ENCODE peak calls at places on chromosome 3, in eight cellular contexts. D is SJSA1; O is AG04449; A is memory B cell; Z is activated CD8-positive, alpha-beta T cell treated with anti-CD3 and anti-CD28 coated beads, Interleukin-2, amount 10 ng/mL, durations not matched to agents 7 days and 5 days; M is stimulated activated CD8-positive, alpha-beta memory T cell treated with anti-CD3 and anti-CD28 coated beads, Interleukin-2, amount 100 ng/mL, for 1 hour; Y is NCI-H510A treated with DMSO at 0.1 percent for 48 hours; J is upper lobe of right lung. T is an unnamed sample.

GRCh38 chr3:62421275-62421674 is 47.9 kb upstream of the FEZF2 start:
- DNase-seq in D (no peak), O (no peak), A (no peak), Z (no peak), M (no peak), Y (no peak), J (no peak), T (no peak)

GRCh38 chr3:141782386-141782932 is 19.3 kb downstream of the GRK7 start:
- DNase-seq in D (no peak), O (no peak), A (no peak), Z (no peak), M (no peak), Y (no peak), J (no peak), T (no peak)

GRCh38 chr3:171851685-171852084 is 8.5 kb downstream of the TMEM212 start:
- DNase-seq in D (no peak), O (no peak), A (no peak), Z (no peak), M (no peak), Y (no peak), J (no peak), T (no peak)

GRCh38 chr3:46998852-46999515 is 19.5 kb downstream of the NBEAL2 start:
- DNase-seq in D (no peak), O (no peak), A (no peak), Z (no peak), M (no peak), Y (no peak), J (peak), T (no peak)

GRCh38 chr3:57078366-57079220 is 18.1 kb downstream of the SPATA12 start:
- DNase-seq in D (peak), O (no peak), A (peak), Z (peak), M (no peak), Y (peak), J (peak), T (peak)

GRCh38 chr3:190265795-190266194 is 56.5 kb downstream of the CLDN1 start:
- DNase-seq in D (peak), O (peak), A (no peak), Z (no peak), M (no peak), Y (peak), J (no peak), T (no peak)

GRCh38 chr3:180306691-180307090 is 270.0 kb upstream of the PEX5L start:
- DNase-seq in D (no peak), O (peak), A (no peak), Z (no peak), M (no peak), Y (peak), J (no peak), T (no peak)

GRCh38 chr3:107670991-107671390 is 148.2 kb downstream of the BBX start:
- DNase-seq in D (no peak), O (no peak), A (no peak), Z (no peak), M (no peak), Y (no peak), J (no peak), T (no peak)

GRCh38 chr3:53823956-53824320 is 22.3 kb downstream of the CHDH start:
- DNase-seq in D (no peak), O (no peak), A (no peak), Z (no peak), M (no peak), Y (no peak), J (no peak), T (no peak)

GRCh38 chr3:73805435-73805834 is 180.7 kb upstream of the PDZRN3 start:
- DNase-seq in D (no peak), O (no peak), A (no peak), Z (no peak), M (no peak), Y (no peak), J (no peak), T (no peak)

GRCh38 chr3:124887177-124887995 is at the start of gene ITGB5:
- DNase-seq in D (peak), O (no peak), A (peak), Z (peak), M (no peak), Y (peak), J (peak), T (peak)

GRCh38 chr3:47266709-47267489 is 15.7 kb downstream of the KIF9 start:
- DNase-seq in D (peak), O (peak), A (no peak), Z (no peak), M (peak), Y (no peak), J (no peak), T (no peak)

GRCh38 chr3:133841196-133841595 is 35.6 kb downstream of the SRPRB start:
- DNase-seq in D (no peak), O (no peak), A (no peak), Z (no peak), M (no peak), Y (no peak), J (peak), T (no peak)

GRCh38 chr3:194556086-194557056 is 69.6 kb upstream of the ATP13A3 start:
- DNase-seq in D (peak), O (no peak), A (no peak), Z (no peak), M (no peak), Y (no peak), J (peak), T (no peak)

GRCh38 chr3:64612082-64612860 is 75.5 kb downstream of the ADAMTS9 start:
- DNase-seq in D (no peak), O (no peak), A (no peak), Z (no peak), M (no peak), Y (no peak), J (no peak), T (no peak)

GRCh38 chr3:158261371-158261991 is 151.6 kb downstream of the RSRC1 start:
- DNase-seq in D (no peak), O (no peak), A (no peak), Z (no peak), M (no peak), Y (peak), J (no peak), T (no peak)

GRCh38 chr3:134312873-134313838 is 61.1 kb downstream of the AMOTL2 start:
- DNase-seq in D (no peak), O (no peak), A (no peak), Z (no peak), M (no peak), Y (no peak), J (peak), T (no peak)

GRCh38 chr3:101890716-101891115 is 41.4 kb downstream of the NFKBIZ start:
- DNase-seq in D (peak), O (peak), A (no peak), Z (no peak), M (no peak), Y (no peak), J (no peak), T (no peak)